ENCODE peak calls at places on chromosomes 16 and 17, in four cellular contexts. I is germinal center, D is ACHN, V is dorsolateral prefrontal cortex. W is an unnamed sample.
A peak's percentile ranks its signal among the peaks of the same experiment; 100 is the strongest.

GRCh38 chr16:84396537-84397008 is 28.2 kb downstream of the ATP2C2 start:
- DNase-seq in D (peak; percentile 80), V (no peak), I (no peak), W (no peak)

GRCh38 chr17:76675648-76676047 is 32.1 kb upstream of the ST6GALNAC1 start:
- DNase-seq in V (no peak), I (no peak), D (no peak), W (no peak)

GRCh38 chr17:50630524-50631194 is 4.0 kb upstream of the ABCC3 start:
- DNase-seq in V (no peak), I (peak; percentile 82), D (peak; percentile 57), W (no peak)

GRCh38 chr17:75854111-75854748 is 905 bp downstream of the WBP2 start:
- DNase-seq in V (no peak), I (no peak), D (peak; percentile 85), W (no peak)

GRCh38 chr16:67415872-67416793 is at the start of gene ZDHHC1:
- DNase-seq in I (peak; percentile 62), V (peak; percentile 54), D (peak; percentile 78), W (no peak)

GRCh38 chr16:30985401-30986128 is 558 bp downstream of the HSD3B7 start:
- DNase-seq in V (no peak), I (no peak), D (peak; percentile 79), W (no peak)

GRCh38 chr16:12794486-12795399 is 8.9 kb downstream of the CPPED1 start:
- DNase-seq in V (peak; percentile 24), I (no peak), D (no peak), W (no peak)

GRCh38 chr16:15820837-15821236 is 36.0 kb downstream of the MYH11 start:
- DNase-seq in I (no peak), V (no peak), D (no peak), W (no peak)

GRCh38 chr17:48012151-48012520 is 25.5 kb downstream of the COPZ2 start:
- DNase-seq in I (peak; percentile 90), D (peak; percentile 27), V (peak; percentile 53), W (peak; percentile 15)

GRCh38 chr17:82593590-82594087 is 54.6 kb downstream of the WDR45B start:
- DNase-seq in V (no peak), D (no peak), I (no peak), W (no peak)

GRCh38 chr16:57858635-57859034 is 56.3 kb upstream of the KIFC3 start:
- DNase-seq in D (no peak), I (no peak), V (no peak), W (no peak)

GRCh38 chr17:27849474-27850185 is 43.5 kb downstream of the LYRM9 start:
- DNase-seq in V (no peak), D (no peak), I (no peak), W (no peak)

GRCh38 chr17:15392326-15392739 is 50.9 kb upstream of the TEKT3 start:
- DNase-seq in D (no peak), V (no peak), I (no peak), W (no peak)

GRCh38 chr17:70190959-70191805 is 21.9 kb downstream of the KCNJ2 start:
- DNase-seq in I (no peak), D (no peak), V (no peak), W (no peak)

GRCh38 chr16:54277845-54278703 is 8.5 kb downstream of the IRX3 start:
- DNase-seq in I (no peak), V (peak; percentile 14), D (no peak), W (peak; percentile 21)

GRCh38 chr17:62179525-62180161 is 114.6 kb upstream of the MED13 start:
- DNase-seq in D (peak; percentile 83), V (no peak), I (no peak), W (no peak)

GRCh38 chr16:28915181-28915580 is 9.9 kb downstream of the RABEP2 start:
- DNase-seq in D (no peak), I (no peak), V (no peak), W (no peak)

GRCh38 chr16:14309906-14310305 is 238.8 kb downstream of the MRTFB start:
- DNase-seq in V (no peak), I (no peak), D (no peak), W (peak; percentile 6)

GRCh38 chr17:55531053-55531728 is 19.9 kb upstream of the SMIM36 start:
- DNase-seq in V (no peak), D (no peak), I (no peak), W (no peak)

GRCh38 chr17:77701996-77702395 is 256.5 kb upstream of the TNRC6C start:
- DNase-seq in D (no peak), V (no peak), I (no peak), W (no peak)

GRCh38 chr17:57419940-57420522 is 163.7 kb downstream of the MSI2 start:
- DNase-seq in I (no peak), D (no peak), V (no peak), W (no peak)

GRCh38 chr16:31452631-31453106 is 6.6 kb upstream of the ARMC5 start:
- DNase-seq in V (no peak), I (no peak), D (peak; percentile 87), W (no peak)

GRCh38 chr17:41140360-41141132 is at the start of gene KRTAP4-6:
- DNase-seq in V (no peak), I (no peak), D (no peak), W (no peak)

GRCh38 chr17:63476494-63476856 is 386 bp upstream of the ACE start:
- DNase-seq in I (no peak), D (peak; percentile 12), V (no peak), W (no peak)

GRCh38 chr16:87384162-87384999 is 805 bp upstream of the FBXO31 start:
- DNase-seq in I (no peak), D (no peak), V (no peak), W (peak; percentile 39)

GRCh38 chr17:81167638-81168037 is 1.6 kb upstream of the AATK start:
- DNase-seq in D (no peak), V (no peak), I (no peak), W (no peak)

GRCh38 chr16:29148867-29149272 is 164.0 kb downstream of the LAT start:
- DNase-seq in I (no peak), D (no peak), V (no peak), W (no peak)

GRCh38 chr16:65598626-65599025 is 476.8 kb upstream of the CDH11 start:
- DNase-seq in V (no peak), D (no peak), I (no peak), W (no peak)

GRCh38 chr16:13081825-13082224 is 180.4 kb downstream of the SHISA9 start:
- DNase-seq in V (no peak), I (no peak), D (no peak), W (no peak)

GRCh38 chr17:44956998-44957981 is 9.7 kb upstream of the KIF18B start:
- DNase-seq in V (peak; percentile 35), I (no peak), D (no peak), W (peak; percentile 26)

GRCh38 chr17:68777243-68777855 is 176.2 kb upstream of the FAM20A start:
- DNase-seq in I (peak; percentile 45), V (peak; percentile 67), D (peak; percentile 58), W (peak; percentile 29)

W was measured in caudate nucleus.